ENCODE peak calls at places on chromosomes 7 and 10, in four cellular contexts. I is HCT116; S is CD8-positive, alpha-beta T cell; C is left ventricle myocardium inferior. V is an unnamed sample. For H3K27me3, the result is how much of the 10 kb centered on the place peaks cover.

GRCh38 chr7:17830206-17830605 is 110.1 kb downstream of the SNX13 start:
- DNase-seq in S (no peak), C (no peak), I (no peak), V (no peak)

GRCh38 chr7:13827716-13828115 is 161.8 kb downstream of the ETV1 start:
- DNase-seq in I (no peak), S (no peak), C (no peak), V (no peak)

GRCh38 chr10:89202033-89202425 is 5.1 kb downstream of the CH25H start:
- DNase-seq in I (no peak), S (no peak), C (no peak), V (no peak)

GRCh38 chr7:111083423-111083822 is 7.5 kb upstream of the LRRN3 start:
- DNase-seq in S (peak), I (no peak), C (no peak), V (no peak)

GRCh38 chr10:43264324-43264986 is 2.4 kb downstream of the RASGEF1A start:
- DNase-seq in I (no peak), C (no peak), S (no peak), V (no peak)

GRCh38 chr7:114874170-114874569 is 47.7 kb upstream of the MDFIC start:
- DNase-seq in I (no peak), C (no peak), S (no peak), V (no peak)

GRCh38 chr10:80769700-80770160 is 232.0 kb downstream of the SH2D4B start:
- DNase-seq in C (no peak), I (no peak), S (no peak), V (no peak)

GRCh38 chr7:92602352-92603088 is 12.3 kb upstream of the FAM133B start:
- DNase-seq in C (no peak), I (no peak), S (no peak), V (no peak)

GRCh38 chr10:97037365-97038361 is 148.1 kb downstream of the SLIT1 start:
- DNase-seq in S (peak), C (peak), I (peak), V (peak)

GRCh38 chr7:91239171-91239604 is 25.0 kb upstream of the FZD1 start:
- DNase-seq in I (no peak), C (no peak), S (no peak), V (peak)

GRCh38 chr10:19847321-19847720 is 31.1 kb downstream of the PLXDC2 start:
- DNase-seq in C (no peak), S (no peak), I (no peak), V (peak)

GRCh38 chr7:127252736-127253288 is at the start of gene GRM8:
- DNase-seq in I (no peak), S (no peak), C (peak), V (peak)

GRCh38 chr7:127891144-127891543 is 140.1 kb downstream of the LRRC4 start:
- DNase-seq in S (no peak), C (no peak), I (no peak), V (no peak)

GRCh38 chr7:29826904-29827303 is 20.6 kb downstream of the WIPF3 start:
- DNase-seq in C (no peak), I (no peak), S (no peak), V (no peak)

GRCh38 chr7:66353547-66353946 is 148.4 kb downstream of the TPST1 start:
- DNase-seq in C (no peak), S (no peak), I (no peak), V (peak)

GRCh38 chr10:92571649-92572048 is 2.2 kb downstream of the IDE start:
- DNase-seq in S (no peak), I (no peak), C (no peak), V (no peak)

GRCh38 chr10:82981137-82981723 is 1106.2 kb downstream of the NRG3 start:
- DNase-seq in S (no peak), C (no peak), I (no peak), V (peak)

GRCh38 chr10:5560142-5560843 is 35.5 kb downstream of the CALML3 start:
- DNase-seq in I (no peak), S (no peak), C (no peak), V (no peak)

GRCh38 chr7:66751945-66752344 is 11.4 kb downstream of the RABGEF1 start:
- DNase-seq in C (no peak), I (no peak), S (no peak), V (no peak)

GRCh38 chr10:48302515-48303476 is 3.7 kb upstream of the MAPK8 start:
- DNase-seq in S (no peak), I (no peak), C (no peak), V (no peak)

GRCh38 chr7:121395494-121395960 is 581 bp downstream of the FAM3C start:
- DNase-seq in S (peak), I (no peak), C (no peak), V (peak)

GRCh38 chr10:32298066-32298812 is 48.7 kb downstream of the EPC1 start:
- DNase-seq in S (no peak), C (no peak), I (peak), V (no peak)

GRCh38 chr7:106864298-106865081 is 592 bp upstream of the PIK3CG start:
- DNase-seq in S (no peak), C (no peak), I (no peak), V (no peak)

GRCh38 chr10:84267503-84268126 is 22.8 kb downstream of the RGR start:
- DNase-seq in I (peak), C (no peak), S (peak), V (peak)

GRCh38 chr10:22980822-22981221 is 53.0 kb downstream of the ARMC3 start:
- DNase-seq in S (no peak), C (no peak), I (no peak), V (no peak)

GRCh38 chr7:18958627-18959026 is 158.8 kb downstream of the TWIST1 start:
- DNase-seq in C (no peak), I (no peak), S (no peak), V (peak)

GRCh38 chr10:74669210-74669609 is 157.2 kb upstream of the KAT6B start:
- DNase-seq in S (no peak), C (no peak), I (no peak), V (no peak)

GRCh38 chr10:109883859-109884771 is 39.2 kb downstream of the XPNPEP1 start:
- DNase-seq in I (peak), S (peak), C (peak), V (peak)
- H3K4me3 ChIP-seq in I (no peak), S (no peak), C (peak), V (no peak)

GRCh38 chr7:25947669-25948516 is 204.1 kb upstream of the NFE2L3 start:
- DNase-seq in C (no peak), I (no peak), S (no peak), V (no peak)
- H3K27me3 ChIP-seq in C (half or more), I (under half), S (under half), V (under half)

DNA sequence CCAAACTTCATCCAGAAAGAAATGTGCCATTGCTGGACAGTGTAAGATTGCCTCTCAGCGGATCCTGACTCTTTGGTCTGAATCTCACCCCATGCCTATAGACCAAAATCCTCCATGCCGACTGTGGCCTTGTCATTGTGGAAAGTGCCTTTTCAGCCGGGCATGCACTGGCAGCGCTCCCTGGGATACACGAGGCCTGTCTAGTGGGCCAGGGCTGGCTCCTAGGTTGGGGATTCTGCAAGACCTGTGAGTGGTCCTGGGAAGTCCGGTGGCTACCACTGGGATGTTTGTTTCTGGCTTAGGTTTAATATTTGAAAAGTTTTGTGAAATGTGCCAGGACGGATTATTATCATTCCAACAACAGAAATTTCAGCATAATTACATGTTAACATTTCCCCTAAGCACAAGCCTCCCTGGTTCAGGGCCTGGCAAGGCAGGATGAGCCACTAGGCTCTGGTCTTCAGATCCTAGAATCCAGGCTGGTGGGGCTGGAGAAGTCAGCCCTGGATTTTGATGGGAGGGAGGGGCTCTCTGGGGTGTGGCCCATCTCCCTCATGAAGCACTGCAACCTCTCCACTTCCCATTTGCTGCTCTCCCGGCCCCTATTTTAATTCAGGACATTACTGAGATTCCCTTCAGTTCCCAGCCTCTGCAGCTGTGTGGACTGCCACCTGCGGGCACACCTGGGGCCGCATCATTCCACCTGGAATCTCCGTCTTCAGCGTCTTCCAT is 253.2 kb downstream of the WDR37 start:
- DNase-seq in I (no peak), C (no peak), S (no peak), V (no peak)
- H3K4me3 ChIP-seq in I (no peak), C (no peak), S (no peak), V (no peak)

GRCh38 chr7:155800741-155801267 is 11.5 kb downstream of the SHH start:
- DNase-seq in C (no peak), S (no peak), I (no peak), V (no peak)

GRCh38 chr7:155798673-155799439 is 13.4 kb downstream of the SHH start:
- DNase-seq in S (no peak), I (no peak), C (no peak), V (no peak)

GRCh38 chr7:155799514-155799913 is 12.7 kb downstream of the SHH start:
- DNase-seq in I (no peak), C (no peak), S (no peak), V (peak)

GRCh38 chr7:155802291-155802690 is 10.0 kb downstream of the SHH start:
- DNase-seq in C (no peak), I (no peak), S (no peak), V (no peak)

DNA sequence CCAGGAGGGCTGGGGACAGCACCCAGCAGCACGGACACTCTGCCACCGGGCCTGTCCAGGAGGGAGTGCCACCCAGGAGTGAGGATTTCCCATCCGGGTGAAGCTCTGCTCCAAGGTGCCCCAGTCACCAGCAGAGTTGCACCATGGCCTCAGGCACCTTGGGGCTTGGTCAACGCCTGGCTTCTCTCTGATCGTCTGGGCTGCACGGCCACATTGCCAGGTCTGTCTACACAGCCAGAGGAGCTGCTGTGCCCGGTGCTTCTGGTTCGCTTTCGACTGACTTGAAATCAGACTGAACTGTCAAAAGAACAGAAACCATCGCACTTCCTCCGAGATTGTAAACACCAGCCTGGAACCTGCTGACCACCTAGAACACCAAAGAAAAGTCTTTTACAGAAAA is 12.0 kb downstream of the SHH start:
- DNase-seq in I (no peak), C (no peak), S (no peak), V (no peak)
- H3K27me3 ChIP-seq in I (under half), C (half or more), S (under half), V (under half)

DNA sequence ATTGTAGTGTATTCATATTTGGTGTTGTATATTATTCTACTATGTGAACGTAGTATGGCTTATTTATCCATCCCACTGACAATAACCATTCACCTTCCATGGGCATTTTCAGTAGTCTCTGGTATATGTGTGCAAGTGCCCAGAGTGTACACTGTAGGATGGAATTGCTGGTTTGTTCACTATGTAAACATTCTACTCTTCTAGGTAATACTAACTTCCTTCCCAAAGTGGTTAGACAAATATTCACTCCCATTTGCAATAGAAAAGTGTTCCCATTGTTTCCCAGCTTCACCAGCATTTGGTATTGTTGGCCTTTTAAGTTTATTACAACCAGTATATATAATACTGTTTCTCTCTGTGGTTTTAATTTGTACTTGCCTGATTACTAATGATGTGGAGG is 153.7 kb downstream of the C7orf25 start:
- DNase-seq in C (no peak), S (no peak), I (no peak), V (no peak)
- H3K4me3 ChIP-seq in C (no peak), S (no peak), I (no peak), V (no peak)

GRCh38 chr7:151195616-151196450 is 8.8 kb upstream of the ASB10 start:
- DNase-seq in S (no peak), I (no peak), C (no peak), V (no peak)

GRCh38 chr7:151191544-151191943 is 4.5 kb upstream of the ASB10 start:
- DNase-seq in C (no peak), I (no peak), S (no peak), V (no peak)

GRCh38 chr7:151192002-151192539 is 5.0 kb upstream of the ASB10 start:
- DNase-seq in C (no peak), S (no peak), I (no peak), V (no peak)

GRCh38 chr7:151194188-151194587 is 7.1 kb upstream of the ASB10 start:
- DNase-seq in S (no peak), C (no peak), I (no peak), V (no peak)

GRCh38 chr7:151193203-151193602 is 6.2 kb upstream of the ASB10 start:
- DNase-seq in I (no peak), C (no peak), S (no peak), V (no peak)
- H3K27me3 ChIP-seq in I (under half), C (under half), S (under half), V (under half)

GRCh38 chr10:127195041-127195506 is 1.3 kb downstream of the INSYN2A start:
- DNase-seq in I (no peak), S (no peak), C (no peak), V (no peak)

GRCh38 chr10:127194598-127194997 is 1.8 kb downstream of the INSYN2A start:
- DNase-seq in C (no peak), S (no peak), I (no peak), V (no peak)

GRCh38 chr10:127195571-127196226 is 692 bp downstream of the INSYN2A start:
- DNase-seq in C (no peak), S (no peak), I (no peak), V (peak)

GRCh38 chr10:127196955-127197432 is 603 bp upstream of the INSYN2A start:
- DNase-seq in S (no peak), C (no peak), I (no peak), V (no peak)

GRCh38 chr10:127196227-127196954 is at the start of gene INSYN2A:
- DNase-seq in C (peak), I (no peak), S (no peak), V (peak)
- H3K4me3 ChIP-seq in C (peak), I (no peak), S (no peak), V (peak)

DNA sequence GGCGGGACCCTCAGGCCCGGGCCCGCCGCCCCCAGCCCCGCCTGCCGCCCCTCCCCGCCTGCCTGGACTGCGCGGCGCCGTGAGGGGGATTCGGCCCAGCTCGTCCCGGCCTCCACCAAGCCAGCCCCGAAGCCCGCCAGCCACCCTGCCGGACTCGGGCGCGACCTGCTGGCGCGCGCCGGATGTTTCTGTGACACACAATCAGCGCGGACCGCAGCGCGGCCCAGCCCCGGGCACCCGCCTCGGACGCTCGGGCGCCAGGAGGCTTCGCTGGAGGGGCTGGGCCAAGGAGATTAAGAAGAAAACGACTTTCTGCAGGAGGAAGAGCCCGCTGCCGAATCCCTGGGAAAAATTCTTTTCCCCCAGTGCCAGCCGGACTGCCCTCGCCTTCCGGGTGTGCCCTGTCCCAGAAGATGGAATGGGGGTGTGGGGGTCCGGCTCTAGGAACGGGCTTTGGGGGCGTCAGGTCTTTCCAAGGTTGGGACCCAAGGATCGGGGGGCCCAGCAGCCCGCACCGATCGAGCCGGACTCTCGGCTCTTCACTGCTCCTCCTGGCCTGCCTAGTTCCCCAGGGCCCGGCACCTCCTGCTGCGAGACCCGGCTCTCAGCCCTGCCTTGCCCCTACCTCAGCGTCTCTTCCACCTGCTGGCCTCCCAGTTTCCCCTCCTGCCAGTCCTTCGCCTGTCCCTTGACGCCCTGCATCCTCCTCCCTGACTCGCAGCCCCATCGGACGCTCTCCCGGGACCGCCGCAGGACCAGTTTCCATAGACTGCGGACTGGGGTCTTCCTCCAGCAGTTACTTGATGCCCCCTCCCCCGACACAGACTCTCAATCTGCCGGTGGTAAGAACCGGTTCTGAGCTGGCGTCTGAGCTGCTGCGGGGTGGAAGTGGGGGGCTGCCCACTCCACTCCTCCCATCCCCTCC is 82.7 kb downstream of the PAX2 start:
- DNase-seq in I (no peak), C (peak), S (no peak), V (peak)
- H3K27me3 ChIP-seq in I (under half), C (half or more), S (half or more), V (half or more)

GRCh38 chr7:100895956-100896742 is 461 bp upstream of the ACHE start:
- DNase-seq in S (peak), I (no peak), C (peak), V (no peak)

GRCh38 chr7:100896743-100897051 is 1.0 kb upstream of the ACHE start:
- DNase-seq in I (no peak), C (no peak), S (no peak), V (no peak)

GRCh38 chr7:100893910-100894763 is 1.6 kb downstream of the ACHE start:
- DNase-seq in S (no peak), C (no peak), I (no peak), V (no peak)

GRCh38 chr7:100895701-100895955 is at the start of gene ACHE:
- DNase-seq in C (no peak), I (no peak), S (no peak), V (no peak)

DNA sequence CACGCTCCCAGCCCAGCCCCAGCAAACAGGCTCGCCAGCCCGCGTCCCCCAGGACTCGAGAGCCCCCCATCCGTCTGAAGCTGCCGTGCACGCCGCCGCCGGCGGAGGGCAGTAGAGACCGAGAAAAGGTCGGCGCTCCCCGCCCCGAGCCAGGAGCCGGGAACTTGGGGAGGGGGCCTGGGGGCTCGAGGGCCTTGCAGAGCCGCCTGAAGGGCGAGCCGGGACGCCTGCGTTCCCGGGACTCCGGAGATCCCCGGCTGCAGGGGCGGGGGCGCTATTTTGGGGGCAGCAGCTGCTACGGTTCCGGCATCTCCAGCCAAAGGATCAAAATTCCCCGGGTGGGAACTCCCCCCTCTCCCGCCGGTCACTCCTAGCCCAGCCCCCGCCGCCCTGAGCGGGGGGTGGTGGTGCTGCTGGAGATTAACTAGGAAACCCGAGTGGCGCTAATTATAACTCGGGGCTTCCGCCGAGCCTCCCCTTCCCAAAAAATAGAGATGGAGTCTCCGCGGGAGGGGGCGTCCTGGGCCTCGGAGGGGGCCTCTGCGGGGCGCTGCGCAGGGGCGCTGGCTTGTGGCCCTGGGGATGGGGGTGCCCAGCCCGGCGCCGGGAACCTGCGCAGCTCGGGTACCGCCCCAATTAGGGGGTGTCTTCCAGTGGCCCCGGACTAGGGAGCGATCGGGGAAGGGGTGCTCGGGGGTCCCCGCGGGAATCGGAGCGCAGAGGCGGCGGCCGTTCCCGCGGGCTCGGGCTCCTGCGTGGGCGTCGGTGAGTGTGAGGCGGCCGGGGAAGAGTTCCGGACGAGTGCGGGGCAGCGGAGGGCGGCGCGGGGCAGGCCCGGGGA is 608 bp downstream of the ACHE start:
- DNase-seq in C (peak), S (peak), I (no peak), V (no peak)
- H3K4me3 ChIP-seq in C (peak), S (peak), I (peak), V (no peak)